ENCODE peak calls at places on chromosomes 2 and 18, in four cellular contexts. N, H, O and U are unnamed samples.

GRCh38 chr2:130152816-130153595 is 8.1 kb upstream of the CCDC74B start:
- DNase-seq in N (no peak), H (no peak), O (no peak), U (no peak)

GRCh38 chr2:96098900-96099590 is 17.3 kb downstream of the ADRA2B start:
- DNase-seq in N (no peak), H (no peak), O (no peak), U (no peak)

GRCh38 chr2:111634050-111634784 is 249.8 kb downstream of the ANAPC1 start:
- DNase-seq in N (no peak), H (no peak), O (peak), U (no peak)

GRCh38 chr18:40004246-40004645 is 1950.8 kb upstream of the PIK3C3 start:
- DNase-seq in N (no peak), H (no peak), O (no peak), U (no peak)

GRCh38 chr2:206256711-206257110 is 17.8 kb upstream of the ZDBF2 start:
- DNase-seq in N (no peak), H (no peak), O (no peak), U (no peak)

GRCh38 chr2:23183733-23184132 is 201.2 kb upstream of the KLHL29 start:
- DNase-seq in N (no peak), H (no peak), O (no peak), U (no peak)

GRCh38 chr2:164898475-164898874 is 56.9 kb downstream of the SLC38A11 start:
- DNase-seq in N (no peak), H (peak), O (peak), U (peak)

GRCh38 chr2:2647156-2647555 is 316.1 kb upstream of the MYT1L start:
- DNase-seq in N (no peak), H (no peak), O (peak), U (no peak)

GRCh38 chr2:160063895-160064577 is 1.6 kb upstream of the PLA2R1 start:
- DNase-seq in N (no peak), H (no peak), O (no peak), U (no peak)

GRCh38 chr2:19361325-19361990 is 3.0 kb upstream of the OSR1 start:
- DNase-seq in N (no peak), H (no peak), O (no peak), U (no peak)

GRCh38 chr2:8549942-8550341 is 131.9 kb upstream of the ID2 start:
- DNase-seq in N (no peak), H (no peak), O (no peak), U (no peak)

GRCh38 chr2:48714240-48714639 is 41.3 kb downstream of the LHCGR start:
- DNase-seq in N (no peak), H (no peak), O (peak), U (no peak)

GRCh38 chr2:173468394-173468793 is 113.7 kb downstream of the CDCA7 start:
- DNase-seq in N (no peak), H (no peak), O (no peak), U (no peak)

GRCh38 chr2:60515751-60516226 is 37.7 kb downstream of the BCL11A start:
- DNase-seq in N (no peak), H (no peak), O (peak), U (no peak)

GRCh38 chr2:211416373-211416772 is 860.0 kb downstream of the CPS1 start:
- DNase-seq in N (no peak), H (no peak), O (no peak), U (no peak)

GRCh38 chr2:107595749-107596148 is 230.9 kb upstream of the RGPD4 start:
- DNase-seq in N (no peak), H (no peak), O (peak), U (no peak)

GRCh38 chr18:8177330-8178016 is 431.8 kb upstream of the RAB12 start:
- DNase-seq in N (no peak), H (peak), O (peak), U (no peak)

GRCh38 chr2:88181511-88181910 is 11.4 kb downstream of the THNSL2 start:
- DNase-seq in N (no peak), H (no peak), O (no peak), U (no peak)

GRCh38 chr18:57585846-57586242 is 658 bp downstream of the FECH start:
- DNase-seq in N (peak), H (no peak), O (no peak), U (no peak)

GRCh38 chr2:240864475-240864874 is 4.1 kb upstream of the AGXT start:
- DNase-seq in N (no peak), H (peak), O (no peak), U (no peak)

GRCh38 chr2:120661551-120661950 is 74.1 kb upstream of the GLI2 start:
- DNase-seq in N (no peak), H (no peak), O (no peak), U (no peak)

GRCh38 chr2:43391877-43392214 is 165.4 kb upstream of the ZFP36L2 start:
- DNase-seq in N (no peak), H (no peak), O (peak), U (no peak)

GRCh38 chr2:37143986-37144385 is 12.8 kb downstream of the EIF2AK2 start:
- DNase-seq in N (no peak), H (no peak), O (peak), U (no peak)
- TF ChIP-seq RAD21 in N (no peak), H (no peak), O (no peak), U (no peak)

GRCh38 chr18:13587937-13588336 is 138.4 kb downstream of the FAM210A start:
- DNase-seq in N (no peak), H (no peak), O (no peak), U (no peak)

GRCh38 chr18:13587477-13587876 is 138.9 kb downstream of the FAM210A start:
- DNase-seq in N (no peak), H (no peak), O (no peak), U (no peak)

GRCh38 chr18:13587001-13587400 is 139.4 kb downstream of the FAM210A start:
- DNase-seq in N (no peak), H (no peak), O (no peak), U (no peak)

GRCh38 chr18:13589316-13589715 is 137.0 kb downstream of the FAM210A start:
- DNase-seq in N (no peak), H (no peak), O (no peak), U (no peak)

GRCh38 chr18:13589943-13590342 is 136.4 kb downstream of the FAM210A start:
- DNase-seq in N (no peak), H (no peak), O (no peak), U (no peak)
- TF ChIP-seq RAD21 in N (no peak), H (no peak), O (no peak), U (no peak)

GRCh38 chr2:127901339-127902072 is 15.8 kb upstream of the AMMECR1L start:
- DNase-seq in N (no peak), H (no peak), O (peak), U (no peak)
- TF ChIP-seq RAD21 in N (no peak), H (no peak), O (no peak), U (no peak)

DNA sequence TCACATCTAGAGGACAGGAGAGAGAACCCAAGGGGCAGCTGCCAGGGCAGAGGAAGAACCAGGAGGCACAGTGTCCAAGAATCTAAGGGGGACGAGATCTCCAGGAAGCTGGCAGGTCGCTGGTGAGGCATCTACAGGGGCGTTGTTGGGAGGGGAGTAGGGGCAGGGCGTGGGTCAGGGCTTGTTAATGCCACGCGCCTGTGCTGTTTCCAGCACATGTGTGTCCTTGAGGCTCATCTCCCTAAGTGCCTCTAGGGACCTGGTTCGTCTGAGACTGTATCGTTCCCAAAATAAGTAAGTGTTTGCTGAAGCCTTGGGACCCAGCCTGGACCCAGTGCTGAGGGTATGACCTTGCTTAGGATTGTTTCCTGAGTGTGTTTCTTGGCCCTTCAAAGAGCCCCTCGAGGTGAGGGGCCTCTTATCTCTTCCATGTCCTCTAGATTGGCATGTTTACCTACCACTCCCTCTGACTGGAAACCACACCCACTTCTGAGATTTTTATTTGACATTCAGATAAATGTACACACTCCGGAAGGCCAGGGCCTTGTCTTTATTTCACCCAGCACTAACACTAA is 22.2 kb downstream of the HK2 start:
- DNase-seq in N (no peak), H (peak), O (no peak), U (peak)
- TF ChIP-seq RAD21 in N (no peak), H (no peak), O (no peak), U (no peak)